ENCODE peak calls at places on chromosome 11, in six cellular contexts. D is tibial artery, P is Caco-2, M is neural progenitor cell, F is AG04450, J is left ventricle myocardium inferior. A is an unnamed sample.
A peak's percentile ranks its signal among the peaks of the same experiment; 100 is the strongest.

GRCh38 chr11:131748146-131749050 is 378.0 kb downstream of the NTM start:
- DNase-seq in P (peak; percentile 58), F (no peak), M (peak; percentile 81), J (peak; percentile 48), D (peak; percentile 75), A (no peak)

GRCh38 chr11:71086687-71087258 is 165.6 kb downstream of the SHANK2 start:
- DNase-seq in D (no peak), P (peak; percentile 79), M (peak; percentile 82), F (no peak), J (no peak), A (no peak)

GRCh38 chr11:118139578-118139977 is 13.0 kb downstream of the SCN4B start:
- DNase-seq in J (no peak), M (no peak), P (peak; percentile 17), D (no peak), F (no peak), A (no peak)

GRCh38 chr11:63620928-63621539 is 6.8 kb upstream of the PLAAT3 start:
- DNase-seq in J (no peak), D (peak; percentile 38), F (no peak), M (peak; percentile 26), P (no peak), A (no peak)

GRCh38 chr11:79092791-79093313 is 348.0 kb downstream of the TENM4 start:
- DNase-seq in P (no peak), J (no peak), M (no peak), F (peak; percentile 99), D (no peak), A (no peak)

GRCh38 chr11:12694182-12694531 is 19.9 kb downstream of the TEAD1 start:
- DNase-seq in J (no peak), F (no peak), D (no peak), M (no peak), P (no peak), A (no peak)

GRCh38 chr11:77267910-77268309 is 33.6 kb downstream of the GDPD4 start:
- DNase-seq in J (no peak), M (no peak), D (no peak), F (peak; percentile 80), P (no peak), A (no peak)

GRCh38 chr11:111457731-111458368 is 54.3 kb downstream of the BTG4 start:
- DNase-seq in M (no peak), J (no peak), D (no peak), P (no peak), F (no peak), A (no peak)

GRCh38 chr11:104254347-104254746 is 90.4 kb upstream of the PDGFD start:
- DNase-seq in J (no peak), P (peak; percentile 59), D (no peak), F (no peak), M (peak; percentile 85), A (no peak)

GRCh38 chr11:45817191-45817590 is 12.2 kb downstream of the SLC35C1 start:
- DNase-seq in M (no peak), D (no peak), F (no peak), P (no peak), J (no peak), A (no peak)

GRCh38 chr11:76838422-76839068 is 22.2 kb upstream of the ACER3 start:
- DNase-seq in M (peak; percentile 83), F (no peak), J (no peak), D (no peak), P (peak; percentile 71), A (no peak)

GRCh38 chr11:60918251-60918940 is 4.4 kb downstream of the TMEM109 start:
- DNase-seq in F (no peak), J (no peak), P (peak; percentile 44), M (no peak), D (peak; percentile 11), A (no peak)

GRCh38 chr11:90237004-90237403 is 14.2 kb upstream of the CHORDC1 start:
- DNase-seq in P (no peak), D (no peak), F (no peak), J (no peak), M (no peak), A (no peak)

GRCh38 chr11:2521681-2522630 is 77.1 kb downstream of the KCNQ1 start:
- DNase-seq in D (peak; percentile 64), M (peak; percentile 1), J (peak; percentile 10), F (no peak), P (peak; percentile 27), A (no peak)

GRCh38 chr11:131694526-131695424 is 324.4 kb downstream of the NTM start:
- DNase-seq in J (peak; percentile 80), M (peak; percentile 88), F (peak; percentile 44), D (peak; percentile 86), P (peak; percentile 84), A (peak; percentile 46)

GRCh38 chr11:111459506-111460270 is 52.5 kb downstream of the BTG4 start:
- DNase-seq in F (no peak), M (no peak), D (no peak), P (peak; percentile 52), J (no peak), A (no peak)

DNA sequence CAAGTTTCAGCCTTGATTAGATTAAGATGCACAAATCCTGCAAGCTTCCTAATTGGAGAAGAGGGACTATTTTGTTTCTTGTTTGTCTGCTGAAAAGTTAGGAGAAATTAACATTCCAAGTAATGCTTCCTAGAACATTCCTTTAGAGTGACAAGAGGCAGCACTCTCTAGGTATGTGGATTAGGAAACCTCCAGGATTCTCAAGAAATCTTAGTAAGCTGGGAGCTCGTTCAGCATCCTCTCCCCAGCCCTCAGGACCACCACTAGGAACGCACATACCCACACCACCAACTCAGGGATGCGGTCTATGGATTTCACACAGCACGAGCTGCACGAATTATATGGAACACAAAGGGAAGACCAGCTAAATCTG is 52.9 kb downstream of the NCAPD3 start:
- DNase-seq in P (no peak), D (no peak), M (no peak), J (no peak), F (peak; percentile 2), A (no peak)
- H3K9me3 ChIP-seq in P (no peaks in the 10 kb centered on the region), D (no peaks in the 10 kb centered on the region), M (peaks cover 26% of the 10 kb centered on the region), J (no peaks in the 10 kb centered on the region), F (no peaks in the 10 kb centered on the region), A (no peaks in the 10 kb centered on the region)

DNA sequence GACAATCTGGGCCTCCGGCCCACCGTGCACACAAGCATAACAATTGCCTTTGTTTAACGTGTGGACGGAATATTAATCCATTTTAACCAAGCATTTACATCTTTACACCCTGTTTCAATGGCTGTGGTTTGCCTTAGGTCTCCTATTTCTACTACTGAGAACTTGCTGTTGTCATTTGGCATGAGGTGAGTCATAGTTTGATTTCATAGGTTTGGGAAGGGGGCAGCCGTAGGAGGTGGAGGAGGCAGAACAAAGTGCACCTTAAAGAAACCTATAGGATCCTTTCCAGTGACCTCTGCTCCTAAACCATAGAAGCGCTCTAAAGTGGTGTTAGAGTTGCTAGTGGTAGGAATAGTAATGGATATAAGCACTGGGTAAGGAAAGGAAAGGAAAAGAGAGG is 59.4 kb downstream of the ARHGAP42 start:
- DNase-seq in F (no peak), D (no peak), J (no peak), M (no peak), P (no peak), A (no peak)
- H3K9me3 ChIP-seq in F (peaks cover 18% of the 10 kb centered on the region), D (no peaks in the 10 kb centered on the region), J (peaks cover 22% of the 10 kb centered on the region), M (no peaks in the 10 kb centered on the region), P (peaks cover 11% of the 10 kb centered on the region), A (no peaks in the 10 kb centered on the region)

GRCh38 chr11:127651888-127652221 is 651.3 kb upstream of the KIRREL3 start:
- DNase-seq in P (no peak), D (no peak), J (no peak), F (no peak), M (no peak), A (no peak)

GRCh38 chr11:127649958-127650357 is 649.4 kb upstream of the KIRREL3 start:
- DNase-seq in D (no peak), F (no peak), P (no peak), M (no peak), J (no peak), A (no peak)

GRCh38 chr11:127651175-127651887 is 650.8 kb upstream of the KIRREL3 start:
- DNase-seq in P (no peak), M (no peak), D (no peak), F (peak; percentile 59), J (no peak), A (no peak)

GRCh38 chr11:127648604-127649003 is 648.0 kb upstream of the KIRREL3 start:
- DNase-seq in F (no peak), M (no peak), D (no peak), J (no peak), P (no peak), A (no peak)

GRCh38 chr11:127649071-127649470 is 648.5 kb upstream of the KIRREL3 start:
- DNase-seq in D (no peak), P (no peak), M (no peak), F (no peak), J (no peak), A (no peak)
- H3K9me3 ChIP-seq in D (no peaks in the 10 kb centered on the region), P (no peaks in the 10 kb centered on the region), M (no peaks in the 10 kb centered on the region), F (no peaks in the 10 kb centered on the region), J (no peaks in the 10 kb centered on the region), A (no peaks in the 10 kb centered on the region)

DNA sequence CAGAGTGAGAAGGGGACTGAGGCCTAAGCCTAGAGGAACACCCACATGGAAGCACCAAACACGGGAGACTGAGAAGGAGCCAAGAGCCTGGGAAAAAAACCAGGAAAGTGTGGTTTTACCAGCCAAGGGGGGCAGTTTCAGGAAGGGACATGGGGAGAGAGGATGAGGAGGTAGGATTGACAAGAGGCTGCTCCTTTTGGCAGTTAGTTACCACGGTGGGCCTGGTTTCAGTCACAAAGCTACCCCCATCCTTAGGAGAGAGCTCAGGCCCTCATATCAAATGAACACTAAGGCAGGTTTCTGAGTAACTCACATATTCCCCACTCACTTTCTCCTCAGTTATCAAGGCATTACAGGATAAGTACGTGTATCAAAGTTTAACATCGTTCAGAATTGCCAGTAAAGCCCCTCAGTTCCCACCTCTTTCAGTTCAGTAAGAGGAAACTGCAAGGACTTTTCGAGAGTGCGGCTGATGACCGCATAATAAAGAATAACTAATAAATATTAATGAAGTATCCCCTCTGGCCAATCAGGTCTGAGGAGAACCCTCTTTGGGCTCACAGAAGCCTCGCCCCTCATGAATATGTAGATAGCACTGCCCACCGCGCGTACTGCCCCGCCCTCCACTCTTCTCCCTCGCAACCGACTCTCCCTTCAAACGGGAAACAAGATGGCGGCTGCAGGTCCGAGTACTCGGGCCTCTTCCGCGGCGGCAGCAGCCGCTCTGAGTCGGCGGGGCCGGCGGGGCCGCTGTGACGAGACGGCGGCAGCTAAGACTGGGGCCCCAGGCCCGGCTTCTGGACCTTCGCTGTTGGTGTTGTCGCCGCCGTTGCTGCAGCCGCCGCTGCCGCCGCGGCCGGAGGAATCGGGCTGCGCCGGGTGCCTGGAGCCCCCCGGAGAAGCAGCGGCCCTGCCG is at the start of gene RNF169:
- DNase-seq in D (peak; percentile 97), J (peak; percentile 94), F (peak; percentile 87), M (peak; percentile 97), P (peak; percentile 98), A (peak; percentile 72)
- H3K9me3 ChIP-seq in D (no peaks in the 10 kb centered on the region), J (no peaks in the 10 kb centered on the region), F (no peaks in the 10 kb centered on the region), M (no peaks in the 10 kb centered on the region), P (no peaks in the 10 kb centered on the region), A (no peaks in the 10 kb centered on the region)

DNA sequence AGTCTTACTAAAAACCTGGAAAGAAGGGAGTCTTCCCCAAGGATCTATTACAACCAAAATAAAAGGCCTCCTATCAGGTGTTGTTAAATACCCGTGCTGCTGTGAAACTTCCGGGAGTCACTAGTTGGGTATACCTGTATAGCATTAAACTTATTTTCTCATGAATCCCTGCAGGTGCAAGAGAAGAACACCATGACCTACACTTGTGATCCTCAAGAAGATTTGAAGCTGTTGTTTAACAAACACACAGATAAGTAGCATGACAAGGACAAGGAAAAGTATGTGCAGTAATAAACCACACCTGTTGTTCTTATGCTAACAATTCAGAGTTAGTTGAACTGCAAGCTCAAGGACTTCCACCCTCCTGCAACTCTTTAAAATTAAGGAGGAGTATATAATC is 12.0 kb downstream of the OR4C45 start:
- DNase-seq in P (no peak), J (no peak), D (no peak), F (no peak), M (no peak), A (no peak)
- H3K9me3 ChIP-seq in P (peaks cover 6% of the 10 kb centered on the region), J (no peaks in the 10 kb centered on the region), D (no peaks in the 10 kb centered on the region), F (no peaks in the 10 kb centered on the region), M (peaks cover 34% of the 10 kb centered on the region), A (no peaks in the 10 kb centered on the region)